ENCODE peak calls at places on chromosome 6, in five cellular contexts. One of them, this sample, is unnamed.

GRCh38 chr6:57205550-57206328 is 16.4 kb downstream of the RAB23 start:
- DNase-seq in A549: no peak
- DNase-seq in prostate gland: no peak
- DNase-seq in ovary: no peak
- DNase-seq in nephron progenitor cell: no peak
- DNase-seq in this sample: no peak

GRCh38 chr6:41783106-41783780 is 2.7 kb downstream of the PRICKLE4 start:
- DNase-seq in nephron progenitor cell: no peak
- DNase-seq in ovary: no peak
- DNase-seq in A549: no peak
- DNase-seq in prostate gland: no peak
- DNase-seq in this sample: no peak

GRCh38 chr6:45791181-45791580 is 224.5 kb downstream of the CLIC5 start:
- DNase-seq in ovary: no peak
- DNase-seq in prostate gland: no peak
- DNase-seq in A549: no peak
- DNase-seq in nephron progenitor cell: no peak
- DNase-seq in this sample: no peak

GRCh38 chr6:56650191-56650590 is 7.5 kb upstream of the DST start:
- DNase-seq in prostate gland: no peak
- DNase-seq in nephron progenitor cell: no peak
- DNase-seq in ovary: no peak
- DNase-seq in A549: no peak
- DNase-seq in this sample: no peak

GRCh38 chr6:3229566-3230274 is 2.3 kb upstream of the TUBB2B start:
- DNase-seq in prostate gland: no peak
- DNase-seq in A549: no peak
- DNase-seq in nephron progenitor cell: peak
- DNase-seq in ovary: no peak
- DNase-seq in this sample: peak

GRCh38 chr6:170174124-170174770 is 116.6 kb downstream of the DLL1 start:
- DNase-seq in nephron progenitor cell: no peak
- DNase-seq in ovary: no peak
- DNase-seq in A549: no peak
- DNase-seq in prostate gland: peak
- DNase-seq in this sample: no peak

GRCh38 chr6:166456360-166457156 is 73.8 kb upstream of the MPC1 start:
- DNase-seq in prostate gland: no peak
- DNase-seq in A549: peak
- DNase-seq in nephron progenitor cell: no peak
- DNase-seq in ovary: no peak
- DNase-seq in this sample: peak

GRCh38 chr6:131602913-131603312 is 25.1 kb downstream of the MED23 start:
- DNase-seq in ovary: no peak
- DNase-seq in prostate gland: no peak
- DNase-seq in nephron progenitor cell: no peak
- DNase-seq in A549: peak
- DNase-seq in this sample: no peak

GRCh38 chr6:54085526-54085925 is 25.7 kb upstream of the MLIP start:
- DNase-seq in nephron progenitor cell: no peak
- DNase-seq in prostate gland: no peak
- DNase-seq in A549: peak
- DNase-seq in ovary: no peak
- DNase-seq in this sample: no peak

GRCh38 chr6:110517601-110518280 is 41.3 kb upstream of the SLC22A16 start:
- DNase-seq in A549: no peak
- DNase-seq in ovary: no peak
- DNase-seq in nephron progenitor cell: no peak
- DNase-seq in prostate gland: no peak
- DNase-seq in this sample: no peak

GRCh38 chr6:82906951-82907350 is 158.7 kb downstream of the UBE3D start:
- DNase-seq in A549: no peak
- DNase-seq in prostate gland: no peak
- DNase-seq in ovary: no peak
- DNase-seq in nephron progenitor cell: no peak
- DNase-seq in this sample: no peak

GRCh38 chr6:105604593-105604905 is 201.7 kb upstream of the PREP start:
- DNase-seq in ovary: no peak
- DNase-seq in A549: no peak
- DNase-seq in nephron progenitor cell: no peak
- DNase-seq in prostate gland: no peak
- DNase-seq in this sample: no peak

GRCh38 chr6:17178754-17179153 is 76.9 kb downstream of the STMND1 start:
- DNase-seq in A549: no peak
- DNase-seq in nephron progenitor cell: no peak
- DNase-seq in ovary: no peak
- DNase-seq in prostate gland: no peak
- DNase-seq in this sample: no peak

GRCh38 chr6:26521485-26522391 is 16.4 kb upstream of the HMGN4 start:
- DNase-seq in A549: peak
- DNase-seq in ovary: peak
- DNase-seq in nephron progenitor cell: peak
- DNase-seq in prostate gland: peak
- DNase-seq in this sample: peak

GRCh38 chr6:30748851-30749540 is 4.6 kb upstream of the IER3 start:
- DNase-seq in nephron progenitor cell: no peak
- DNase-seq in prostate gland: no peak
- DNase-seq in ovary: no peak
- DNase-seq in A549: peak
- DNase-seq in this sample: no peak

GRCh38 chr6:111604259-111605099 is 1.2 kb downstream of the TRAF3IP2 start:
- DNase-seq in prostate gland: peak
- DNase-seq in nephron progenitor cell: no peak
- DNase-seq in ovary: peak
- DNase-seq in A549: no peak
- DNase-seq in this sample: no peak

GRCh38 chr6:159929819-159930218 is 39.0 kb downstream of the MAS1 start:
- DNase-seq in prostate gland: no peak
- DNase-seq in nephron progenitor cell: no peak
- DNase-seq in A549: no peak
- DNase-seq in ovary: peak
- DNase-seq in this sample: no peak

GRCh38 chr6:80939936-80940335 is 812.5 kb downstream of the TENT5A start:
- DNase-seq in A549: no peak
- DNase-seq in prostate gland: no peak
- DNase-seq in nephron progenitor cell: no peak
- DNase-seq in ovary: no peak
- DNase-seq in this sample: no peak

GRCh38 chr6:88220493-88220892 is 54.3 kb upstream of the CNR1 start:
- DNase-seq in nephron progenitor cell: peak
- DNase-seq in ovary: no peak
- DNase-seq in A549: peak
- DNase-seq in prostate gland: no peak
- DNase-seq in this sample: no peak

GRCh38 chr6:24854077-24854670 is 55.5 kb upstream of the ARMH2 start:
- DNase-seq in nephron progenitor cell: no peak
- DNase-seq in A549: no peak
- DNase-seq in ovary: no peak
- DNase-seq in prostate gland: no peak
- DNase-seq in this sample: no peak

GRCh38 chr6:28922004-28922840 is 1.6 kb downstream of the TRIM27 start:
- DNase-seq in ovary: no peak
- DNase-seq in nephron progenitor cell: no peak
- DNase-seq in A549: peak
- DNase-seq in prostate gland: no peak
- DNase-seq in this sample: no peak

GRCh38 chr6:100774681-100775080 is 106.4 kb downstream of the ASCC3 start:
- DNase-seq in ovary: no peak
- DNase-seq in nephron progenitor cell: no peak
- DNase-seq in A549: no peak
- DNase-seq in prostate gland: no peak
- DNase-seq in this sample: no peak

GRCh38 chr6:47456536-47456975 is 21.0 kb upstream of the CD2AP start:
- DNase-seq in nephron progenitor cell: no peak
- DNase-seq in A549: no peak
- DNase-seq in ovary: no peak
- DNase-seq in prostate gland: no peak
- DNase-seq in this sample: no peak

GRCh38 chr6:53529324-53530036 is 15.4 kb downstream of the GCLC start:
- DNase-seq in ovary: no peak
- DNase-seq in nephron progenitor cell: peak
- DNase-seq in prostate gland: no peak
- DNase-seq in A549: no peak
- DNase-seq in this sample: peak

GRCh38 chr6:160573943-160574342 is 90.1 kb downstream of the LPA start:
- DNase-seq in ovary: no peak
- DNase-seq in A549: no peak
- DNase-seq in nephron progenitor cell: no peak
- DNase-seq in prostate gland: no peak
- DNase-seq in this sample: no peak

GRCh38 chr6:65786815-65787214 is 79.8 kb upstream of the EYS start:
- DNase-seq in ovary: no peak
- DNase-seq in nephron progenitor cell: no peak
- DNase-seq in A549: no peak
- DNase-seq in prostate gland: no peak
- DNase-seq in this sample: no peak

GRCh38 chr6:131519670-131520436 is 53.2 kb upstream of the ARG1 start:
- DNase-seq in ovary: no peak
- DNase-seq in prostate gland: peak
- DNase-seq in nephron progenitor cell: peak
- DNase-seq in A549: peak
- DNase-seq in this sample: peak

GRCh38 chr6:113733386-113733785 is 123.8 kb upstream of the MARCKS start:
- DNase-seq in A549: no peak
- DNase-seq in prostate gland: no peak
- DNase-seq in nephron progenitor cell: no peak
- DNase-seq in ovary: no peak
- DNase-seq in this sample: no peak

GRCh38 chr6:138654715-138655634 is 118.6 kb upstream of the CCDC28A start:
- DNase-seq in ovary: no peak
- DNase-seq in A549: no peak
- DNase-seq in prostate gland: no peak
- DNase-seq in nephron progenitor cell: no peak
- DNase-seq in this sample: no peak

GRCh38 chr6:55141611-55142010 is 32.7 kb upstream of the HCRTR2 start:
- DNase-seq in nephron progenitor cell: no peak
- DNase-seq in ovary: no peak
- DNase-seq in A549: no peak
- DNase-seq in prostate gland: no peak
- DNase-seq in this sample: no peak

GRCh38 chr6:31203345-31203979 is 33.0 kb upstream of the POU5F1 start:
- DNase-seq in ovary: no peak
- DNase-seq in A549: peak
- DNase-seq in prostate gland: peak
- DNase-seq in nephron progenitor cell: no peak
- DNase-seq in this sample: no peak

GRCh38 chr6:159833556-159833955 is 33.5 kb downstream of the PNLDC1 start:
- DNase-seq in nephron progenitor cell: no peak
- DNase-seq in ovary: no peak
- DNase-seq in A549: no peak
- DNase-seq in prostate gland: no peak
- DNase-seq in this sample: no peak

GRCh38 chr6:67870321-67870720 is 764.8 kb upstream of the ADGRB3 start:
- DNase-seq in prostate gland: no peak
- DNase-seq in A549: no peak
- DNase-seq in nephron progenitor cell: no peak
- DNase-seq in ovary: no peak
- DNase-seq in this sample: no peak

GRCh38 chr6:160356074-160356754 is 8.0 kb downstream of the SLC22A3 start:
- DNase-seq in ovary: no peak
- DNase-seq in prostate gland: no peak
- DNase-seq in nephron progenitor cell: no peak
- DNase-seq in A549: no peak
- DNase-seq in this sample: no peak

DNA sequence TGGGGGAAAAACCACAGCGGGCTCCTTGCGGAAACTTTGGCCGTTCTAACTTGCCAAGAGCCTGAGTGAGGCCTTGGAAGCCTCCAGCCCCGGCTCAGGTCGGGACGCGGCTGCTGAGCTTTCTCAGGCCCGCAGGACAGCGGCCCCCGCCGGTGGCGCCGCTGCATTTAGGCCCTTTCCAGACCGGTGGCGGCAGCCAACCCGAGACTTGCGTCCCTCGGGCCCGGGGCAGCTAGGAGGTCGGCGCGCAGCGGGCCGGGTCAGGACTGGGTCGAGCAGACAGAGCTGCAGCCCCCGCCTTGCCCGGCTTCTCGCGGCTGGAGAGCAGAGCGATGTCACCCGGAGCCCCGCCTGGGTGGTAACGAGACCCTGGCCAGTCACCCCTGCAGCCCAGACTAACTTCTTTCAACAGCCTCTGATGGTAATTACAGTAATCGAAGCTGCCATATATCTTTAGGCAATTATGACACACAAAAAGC is 2.7 kb downstream of the NR2E1 start:
- DNase-seq in A549: no peak
- DNase-seq in nephron progenitor cell: peak
- DNase-seq in ovary: no peak
- DNase-seq in prostate gland: no peak
- DNase-seq in this sample: peak
- TF ChIP-seq CTCF in A549: no peak
- TF ChIP-seq CTCF in nephron progenitor cell: peak
- TF ChIP-seq CTCF in ovary: no peak
- TF ChIP-seq CTCF in prostate gland: no peak
- TF ChIP-seq CTCF in this sample: no peak

DNA sequence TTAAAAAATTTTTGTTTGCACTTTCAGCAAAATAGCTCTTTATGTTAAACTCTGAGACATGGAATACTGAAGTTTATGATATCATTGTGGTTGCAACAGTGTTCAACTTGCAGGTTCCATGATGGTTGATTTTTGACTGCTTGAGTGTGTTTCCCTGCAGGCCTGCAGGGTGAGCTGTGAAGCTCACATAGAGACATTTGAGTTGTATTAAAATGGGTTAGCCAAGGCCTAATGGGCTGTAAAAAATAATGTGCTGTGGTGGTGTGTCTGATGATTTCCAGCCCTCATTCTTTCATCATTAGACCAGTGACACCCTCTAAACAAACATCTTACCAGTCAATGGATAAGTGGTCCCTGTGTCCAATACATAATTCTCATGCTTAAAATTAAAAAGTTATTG is 321.4 kb downstream of the FARS2 start:
- DNase-seq in prostate gland: no peak
- DNase-seq in ovary: no peak
- DNase-seq in A549: no peak
- DNase-seq in nephron progenitor cell: no peak
- DNase-seq in this sample: no peak
- TF ChIP-seq CTCF in prostate gland: no peak
- TF ChIP-seq CTCF in ovary: no peak
- TF ChIP-seq CTCF in A549: no peak
- TF ChIP-seq CTCF in nephron progenitor cell: no peak
- TF ChIP-seq CTCF in this sample: no peak

DNA sequence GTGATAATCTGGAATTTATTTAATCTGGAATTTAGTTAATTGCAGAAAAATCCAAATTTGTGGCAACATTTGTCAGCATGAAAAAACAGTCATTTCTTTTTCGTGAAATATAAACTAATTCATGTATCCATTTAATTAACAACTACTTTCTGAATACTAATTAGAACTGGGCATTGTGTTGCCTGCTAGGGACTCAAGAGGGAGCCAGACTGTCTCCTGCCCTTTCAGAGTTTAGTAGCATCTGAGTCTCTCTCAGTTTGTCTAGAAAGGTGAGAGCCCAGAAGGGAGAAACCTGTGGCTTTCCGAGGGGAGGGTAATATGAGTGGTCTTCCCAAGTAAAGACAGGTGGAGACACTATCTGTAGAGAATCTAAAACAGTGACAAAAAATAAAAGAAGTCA is 210.9 kb upstream of the HDDC2 start:
- DNase-seq in prostate gland: no peak
- DNase-seq in nephron progenitor cell: no peak
- DNase-seq in A549: peak
- DNase-seq in ovary: no peak
- DNase-seq in this sample: no peak
- TF ChIP-seq CTCF in prostate gland: no peak
- TF ChIP-seq CTCF in nephron progenitor cell: no peak
- TF ChIP-seq CTCF in A549: peak
- TF ChIP-seq CTCF in ovary: no peak
- TF ChIP-seq CTCF in this sample: no peak

GRCh38 chr6:49607391-49607982 is 29.2 kb downstream of the RHAG start:
- DNase-seq in nephron progenitor cell: no peak
- DNase-seq in ovary: no peak
- DNase-seq in prostate gland: no peak
- DNase-seq in A549: no peak
- DNase-seq in this sample: no peak
- TF ChIP-seq CTCF in nephron progenitor cell: no peak
- TF ChIP-seq CTCF in ovary: no peak
- TF ChIP-seq CTCF in prostate gland: peak
- TF ChIP-seq CTCF in A549: no peak
- TF ChIP-seq CTCF in this sample: peak

This sample was measured in glutamatergic neuron.